ENCODE peak calls at places on chromosomes 13 and 19, in five cellular contexts. L is putamen, O is G401, N is retina, V is fibroblast of mammary gland. Y is an unnamed sample.

GRCh38 chr19:23787106-23787505 is 28.4 kb upstream of the ZNF681 start:
- DNase-seq in L (no peak), O (no peak), N (no peak), V (peak), Y (no peak)

GRCh38 chr19:33714149-33714548 is 82.5 kb upstream of the KCTD15 start:
- DNase-seq in L (no peak), O (no peak), N (no peak), V (no peak), Y (no peak)

GRCh38 chr13:77207943-77208342 is 119.0 kb downstream of the MYCBP2 start:
- DNase-seq in L (no peak), O (no peak), N (no peak), V (peak), Y (no peak)

GRCh38 chr13:21324793-21325192 is 134.3 kb downstream of the ZDHHC20 start:
- DNase-seq in L (no peak), O (no peak), N (no peak), V (no peak), Y (no peak)

GRCh38 chr19:44592451-44592890 is 20.9 kb upstream of the IGSF23 start:
- DNase-seq in L (no peak), O (no peak), N (no peak), V (no peak), Y (no peak)

GRCh38 chr19:10219678-10220077 is 11.5 kb downstream of the S1PR2 start:
- DNase-seq in L (no peak), O (no peak), N (no peak), V (peak), Y (no peak)

GRCh38 chr13:46592410-46592809 is 39.4 kb downstream of the LRCH1 start:
- DNase-seq in L (no peak), O (no peak), N (no peak), V (no peak), Y (no peak)

GRCh38 chr19:58558066-58558622 is at the start of gene UBE2M:
- DNase-seq in L (no peak), O (no peak), N (no peak), V (peak), Y (peak)

GRCh38 chr13:32314271-32314967 is 744 bp downstream of the ZAR1L start:
- DNase-seq in L (no peak), O (no peak), N (peak), V (no peak), Y (peak)

GRCh38 chr19:289651-290538 is 1.3 kb downstream of the PLPP2 start:
- DNase-seq in L (no peak), O (no peak), N (peak), V (peak), Y (peak)

Y was measured in psoas muscle.